ENCODE peak calls at places on chromosomes 2 and 18, in six cellular contexts. D is K562, Q is SK-N-SH, Y is HepG2, F is GM12878, J is H1. X is an unnamed sample.
A peak's percentile ranks its signal among the peaks of the same experiment; 100 is the strongest.

GRCh38 chr18:36481201-36481657 is 183.7 kb downstream of the FHOD3 start:
- DNase-seq in Y (no peak), D (no peak), Q (no peak), J (no peak), F (no peak), X (no peak)

GRCh38 chr2:167861574-167862193 is 385.7 kb downstream of the STK39 start:
- DNase-seq in Q (no peak), J (no peak), Y (no peak), D (no peak), F (no peak), X (no peak)

GRCh38 chr18:79529296-79529695 is 133.6 kb downstream of the NFATC1 start:
- DNase-seq in J (no peak), Q (no peak), F (no peak), D (no peak), Y (no peak), X (no peak)

GRCh38 chr18:46542545-46542944 is 114.5 kb downstream of the LOXHD1 start:
- DNase-seq in Y (no peak), Q (no peak), J (no peak), D (no peak), F (no peak), X (no peak)

GRCh38 chr2:8619071-8619470 is 62.8 kb upstream of the ID2 start:
- DNase-seq in Q (no peak), F (no peak), Y (no peak), J (no peak), D (no peak), X (no peak)

GRCh38 chr2:173574713-173575112 is 220.0 kb downstream of the CDCA7 start:
- DNase-seq in J (no peak), D (no peak), Q (no peak), Y (no peak), F (no peak), X (no peak)

GRCh38 chr2:64024259-64024949 is 5.2 kb upstream of the VPS54 start:
- DNase-seq in J (no peak), Y (peak; percentile 94), Q (no peak), D (no peak), F (no peak), X (no peak)

GRCh38 chr2:222844323-222844722 is 16.5 kb upstream of the ACSL3 start:
- DNase-seq in Q (no peak), Y (no peak), J (no peak), D (no peak), F (no peak), X (no peak)

GRCh38 chr18:80171190-80171872 is 62.3 kb downstream of the ADNP2 start:
- DNase-seq in Q (peak; percentile 81), F (no peak), Y (no peak), D (peak; percentile 73), J (no peak), X (peak; percentile 75)

GRCh38 chr2:181411105-181411849 is 45.9 kb upstream of the ITGA4 start:
- DNase-seq in Q (no peak), F (peak; percentile 30), J (peak; percentile 51), D (no peak), Y (no peak), X (no peak)

GRCh38 chr2:219249203-219249980 is 3.7 kb upstream of the TUBA4B start:
- DNase-seq in Q (no peak), Y (peak; percentile 96), F (peak; percentile 64), D (no peak), J (no peak), X (no peak)

GRCh38 chr2:176830362-176830761 is 382.2 kb upstream of the HNRNPA3 start:
- DNase-seq in J (no peak), Q (peak; percentile 51), Y (peak; percentile 12), D (no peak), F (no peak), X (no peak)

GRCh38 chr2:64404743-64405142 is 49.2 kb upstream of the LGALSL start:
- DNase-seq in D (peak; percentile 57), J (no peak), Q (no peak), F (no peak), Y (peak; percentile 31), X (no peak)

GRCh38 chr18:44803019-44803650 is 122.4 kb downstream of the SETBP1 start:
- DNase-seq in D (no peak), Q (no peak), J (no peak), Y (peak; percentile 15), F (no peak), X (no peak)

GRCh38 chr2:221103930-221104329 is 468.2 kb downstream of the EPHA4 start:
- DNase-seq in Y (no peak), J (no peak), F (no peak), D (no peak), Q (no peak), X (no peak)

GRCh38 chr18:55323051-55323994 is 264.7 kb downstream of the TCF4 start:
- DNase-seq in F (no peak), Q (no peak), J (no peak), D (no peak), Y (no peak), X (no peak)

GRCh38 chr18:47075098-47075883 is 39.9 kb upstream of the ELOA2 start:
- DNase-seq in J (no peak), Y (no peak), Q (no peak), D (no peak), F (no peak), X (no peak)

GRCh38 chr18:76937597-76937996 is 115.2 kb downstream of the ZNF236 start:
- DNase-seq in Q (no peak), J (no peak), Y (no peak), D (no peak), F (no peak), X (no peak)
- TF ChIP-seq TAF1 in Q (no peak), J (no peak), Y (no peak), D (no peak), F (no peak), X (no peak)

GRCh38 chr2:118047273-118047898 is 33.5 kb upstream of the CCDC93 start:
- DNase-seq in J (no peak), Y (no peak), F (no peak), Q (no peak), D (no peak), X (no peak)

GRCh38 chr2:118048396-118048795 is 34.5 kb upstream of the CCDC93 start:
- DNase-seq in Y (no peak), Q (no peak), F (no peak), D (no peak), J (no peak), X (no peak)

GRCh38 chr2:118044103-118044716 is 30.3 kb upstream of the CCDC93 start:
- DNase-seq in Y (no peak), F (no peak), Q (no peak), D (no peak), J (no peak), X (no peak)

GRCh38 chr2:118044849-118045248 is 31.0 kb upstream of the CCDC93 start:
- DNase-seq in D (no peak), Y (no peak), F (no peak), J (no peak), Q (no peak), X (no peak)

GRCh38 chr2:118046628-118047210 is 32.8 kb upstream of the CCDC93 start:
- DNase-seq in Q (peak; percentile 23), D (peak; percentile 15), F (no peak), J (no peak), Y (peak; percentile 42), X (no peak)
- TF ChIP-seq POLR2AphosphoS5 in Q (no peak), D (no peak), F (no peak), J (no peak), Y (no peak), X (no peak)

GRCh38 chr18:75846321-75846720 is 418.8 kb upstream of the SMIM21 start:
- DNase-seq in Q (no peak), D (no peak), J (no peak), Y (no peak), F (no peak), X (no peak)
- TF ChIP-seq TAF1 in Q (no peak), D (no peak), J (no peak), Y (no peak), F (no peak), X (no peak)

DNA sequence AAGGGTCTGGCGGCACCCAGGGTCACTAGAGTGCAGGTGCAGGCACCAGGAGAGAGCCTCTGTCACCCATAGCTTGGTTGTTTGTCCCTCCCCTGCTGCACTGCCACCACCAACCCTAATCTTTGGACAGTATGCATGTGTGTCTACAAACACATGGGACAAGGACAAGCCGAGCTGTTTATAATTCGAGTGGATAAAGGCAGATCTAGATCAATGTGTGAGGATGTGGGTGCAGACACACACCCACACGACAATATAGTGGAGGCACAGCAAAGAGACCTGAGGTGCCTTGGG is 199.2 kb downstream of the TNS1 start:
- DNase-seq in D (no peak), Y (no peak), F (no peak), Q (no peak), J (no peak), X (no peak)
- TF ChIP-seq POLR2AphosphoS5 in D (no peak), Y (no peak), F (no peak), Q (no peak), J (no peak), X (no peak)

GRCh38 chr18:59026364-59026763 is 113.3 kb upstream of the SEC11C start:
- DNase-seq in F (no peak), J (no peak), Y (no peak), Q (no peak), D (no peak), X (no peak)

GRCh38 chr18:59032308-59032707 is 107.4 kb upstream of the SEC11C start:
- DNase-seq in J (no peak), D (no peak), F (no peak), Q (no peak), Y (no peak), X (no peak)

GRCh38 chr18:59026831-59027410 is 112.8 kb upstream of the SEC11C start:
- DNase-seq in J (no peak), Y (no peak), F (no peak), Q (no peak), D (no peak), X (no peak)

GRCh38 chr18:59033361-59033760 is 106.3 kb upstream of the SEC11C start:
- DNase-seq in J (no peak), Y (no peak), Q (no peak), F (no peak), D (no peak), X (no peak)

DNA sequence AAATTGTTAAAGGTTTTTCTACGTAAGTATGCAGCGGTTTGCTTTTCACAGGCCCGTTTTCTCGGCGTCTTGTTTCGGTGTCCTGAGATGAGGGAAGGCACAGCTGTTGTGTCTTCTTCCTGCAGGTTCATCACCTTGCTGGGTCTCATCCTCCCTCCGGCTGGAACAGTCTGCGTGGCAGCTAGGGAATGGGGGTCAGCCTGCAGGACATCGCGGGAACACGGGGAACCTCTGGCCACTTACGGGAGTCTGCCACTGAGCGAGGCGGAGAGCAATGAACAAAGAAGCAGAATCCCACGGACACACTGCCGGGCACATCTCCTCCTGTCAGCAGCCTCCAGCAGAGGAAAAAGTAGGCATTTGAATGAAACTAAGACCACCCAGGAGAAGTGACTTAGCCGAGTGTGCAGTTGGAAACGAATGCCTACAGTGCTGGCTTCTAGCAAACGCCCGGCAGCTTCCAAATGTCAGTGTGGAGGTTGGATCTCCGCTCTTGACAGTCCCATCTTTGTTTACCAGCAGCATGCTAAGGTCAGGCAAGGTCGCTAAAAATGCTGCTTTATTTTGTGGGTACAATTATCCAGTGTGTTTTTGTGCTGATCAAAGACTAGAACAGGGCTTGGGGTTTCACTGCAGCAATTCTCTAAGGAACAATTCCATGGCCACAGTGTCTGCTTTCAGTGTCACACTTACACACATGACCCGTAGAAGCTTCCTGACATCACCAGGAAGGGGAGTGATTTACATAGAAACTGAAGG is 109.8 kb upstream of the SEC11C start:
- DNase-seq in D (no peak), J (no peak), F (no peak), Q (no peak), Y (no peak), X (no peak)
- TF ChIP-seq TAF1 in D (no peak), J (no peak), F (no peak), Q (no peak), Y (no peak), X (no peak)